ENCODE peak calls at places on chromosomes 12 and 14, in six cellular contexts. T, U, L, R, H and K are unnamed samples.

GRCh38 chr12:118503476-118503875 is 127.1 kb downstream of the SUDS3 start:
- ATAC-seq in T (no peak), U (no peak), L (no peak), R (no peak), H (no peak), K (no peak)

GRCh38 chr14:30227436-30227835 is 299.8 kb upstream of the PRKD1 start:
- ATAC-seq in T (no peak), U (no peak), L (no peak), R (no peak), H (no peak), K (peak)

GRCh38 chr14:64520699-64521098 is 16.1 kb downstream of the ZBTB1 start:
- ATAC-seq in T (no peak), U (peak), L (no peak), R (no peak), H (no peak), K (no peak)

GRCh38 chr12:17015501-17015900 is 409.5 kb upstream of the LMO3 start:
- ATAC-seq in T (no peak), U (no peak), L (no peak), R (no peak), H (no peak), K (no peak)

GRCh38 chr12:56530390-56531055 is 8.9 kb downstream of the RBMS2 start:
- ATAC-seq in T (no peak), U (no peak), L (no peak), R (no peak), H (no peak), K (no peak)

GRCh38 chr14:34053666-34054065 is 102.8 kb upstream of the EGLN3 start:
- ATAC-seq in T (peak), U (no peak), L (no peak), R (no peak), H (no peak), K (peak)

GRCh38 chr12:100529951-100530350 is 43.5 kb upstream of the GAS2L3 start:
- ATAC-seq in T (no peak), U (no peak), L (no peak), R (no peak), H (no peak), K (no peak)

GRCh38 chr14:96178674-96179321 is 25.8 kb upstream of the BDKRB2 start:
- ATAC-seq in T (no peak), U (peak), L (peak), R (no peak), H (peak), K (no peak)

GRCh38 chr12:1769809-1770494 is 50.4 kb upstream of the LRTM2 start:
- ATAC-seq in T (no peak), U (no peak), L (no peak), R (no peak), H (no peak), K (no peak)

GRCh38 chr14:33230016-33230415 is 291.3 kb downstream of the NPAS3 start:
- ATAC-seq in T (no peak), U (no peak), L (no peak), R (no peak), H (no peak), K (no peak)

GRCh38 chr12:89278862-89279261 is 73.4 kb downstream of the DUSP6 start:
- ATAC-seq in T (no peak), U (no peak), L (no peak), R (no peak), H (no peak), K (no peak)

GRCh38 chr12:128657378-128657777 is 166.4 kb downstream of the SLC15A4 start:
- ATAC-seq in T (no peak), U (no peak), L (no peak), R (no peak), H (no peak), K (no peak)

GRCh38 chr14:89660183-89660582 is 243.2 kb upstream of the FOXN3 start:
- ATAC-seq in T (peak), U (no peak), L (no peak), R (no peak), H (peak), K (peak)

GRCh38 chr12:120614873-120615272 is 25.6 kb upstream of the CABP1 start:
- ATAC-seq in T (no peak), U (no peak), L (no peak), R (no peak), H (no peak), K (no peak)

GRCh38 chr12:112833939-112834338 is 42.4 kb downstream of the RPH3A start:
- ATAC-seq in T (no peak), U (no peak), L (no peak), R (no peak), H (no peak), K (no peak)

GRCh38 chr12:62732861-62733427 is 202.0 kb downstream of the PPM1H start:
- ATAC-seq in T (peak), U (peak), L (no peak), R (no peak), H (peak), K (peak)

GRCh38 chr14:74133833-74134481 is 49.2 kb downstream of the LIN52 start:
- ATAC-seq in T (no peak), U (no peak), L (peak), R (peak), H (peak), K (no peak)

GRCh38 chr12:132239796-132240668 is 89.4 kb downstream of the GALNT9 start:
- ATAC-seq in T (no peak), U (no peak), L (no peak), R (no peak), H (no peak), K (no peak)

GRCh38 chr12:104985206-104985605 is 910 bp upstream of the NOPCHAP1 start:
- ATAC-seq in T (no peak), U (no peak), L (peak), R (peak), H (no peak), K (no peak)

GRCh38 chr14:95389471-95390011 is 69.8 kb upstream of the CLMN start:
- ATAC-seq in T (peak), U (no peak), L (no peak), R (no peak), H (no peak), K (peak)

GRCh38 chr12:42468853-42469252 is 120.7 kb downstream of the PRICKLE1 start:
- ATAC-seq in T (no peak), U (no peak), L (no peak), R (peak), H (peak), K (no peak)

GRCh38 chr12:121792607-121793500 is 634 bp downstream of the RHOF start:
- ATAC-seq in T (no peak), U (peak), L (peak), R (no peak), H (peak), K (no peak)

GRCh38 chr12:77354766-77355362 is 289.5 kb upstream of the E2F7 start:
- ATAC-seq in T (no peak), U (no peak), L (no peak), R (no peak), H (no peak), K (no peak)

GRCh38 chr12:31818623-31819268 is 89.9 kb upstream of the AMN1 start:
- ATAC-seq in T (no peak), U (no peak), L (no peak), R (no peak), H (no peak), K (no peak)

GRCh38 chr14:23306113-23306411 is 571 bp upstream of the BCL2L2 start:
- ATAC-seq in T (no peak), U (no peak), L (no peak), R (no peak), H (no peak), K (no peak)

GRCh38 chr14:85426068-85426935 is 103.6 kb upstream of the FLRT2 start:
- ATAC-seq in T (no peak), U (no peak), L (no peak), R (no peak), H (no peak), K (no peak)

GRCh38 chr12:124621296-124621660 is 53.9 kb upstream of the NCOR2 start:
- ATAC-seq in T (peak), U (no peak), L (peak), R (no peak), H (no peak), K (peak)

GRCh38 chr12:26434299-26434915 is 239.0 kb downstream of the SSPN start:
- ATAC-seq in T (peak), U (peak), L (peak), R (peak), H (peak), K (no peak)

GRCh38 chr14:53380508-53381225 is 227.5 kb upstream of the DDHD1 start:
- ATAC-seq in T (no peak), U (no peak), L (no peak), R (no peak), H (peak), K (no peak)

GRCh38 chr14:93960108-93960475 is 16.3 kb downstream of the ASB2 start:
- ATAC-seq in T (no peak), U (no peak), L (no peak), R (no peak), H (no peak), K (no peak)

GRCh38 chr12:233615-233968 is 19.6 kb upstream of the SLC6A12 start:
- ATAC-seq in T (no peak), U (no peak), L (no peak), R (no peak), H (no peak), K (peak)

GRCh38 chr12:84911331-84912190 is 1.0 kb downstream of the SLC6A15 start:
- ATAC-seq in T (peak), U (peak), L (peak), R (no peak), H (peak), K (peak)

DNA sequence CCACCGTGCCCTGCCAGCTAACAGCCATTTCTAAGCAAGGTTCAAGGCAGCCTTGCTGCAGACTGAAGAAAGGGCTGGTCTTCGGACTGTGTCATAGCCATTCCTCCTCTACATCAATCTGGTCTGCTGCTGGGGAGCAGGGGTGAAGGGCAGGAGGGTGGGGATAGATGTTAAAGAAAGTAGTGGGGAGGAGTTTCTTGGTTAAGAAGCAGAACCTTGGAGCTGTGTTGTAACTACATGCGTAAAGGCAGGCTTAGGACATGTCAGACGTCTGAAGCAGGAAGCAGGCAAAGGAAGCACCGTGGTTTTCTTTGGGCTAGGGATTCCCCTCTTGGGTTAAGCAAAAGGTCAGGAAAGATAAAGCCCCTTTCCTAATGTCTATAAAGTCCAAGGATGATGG is 18.1 kb upstream of the NEK9 start:
- ATAC-seq in T (peak), U (no peak), L (no peak), R (no peak), H (no peak), K (no peak)
- TF ChIP-seq EP300 in T (peak), U (no peak), L (no peak), R (no peak), H (no peak), K (no peak)

GRCh38 chr12:49200882-49201594 is 12.2 kb upstream of the TUBA1A start:
- ATAC-seq in T (peak), U (peak), L (no peak), R (peak), H (peak), K (peak)
- TF ChIP-seq EP300 in T (no peak), U (no peak), L (no peak), R (peak), H (peak), K (no peak)

GRCh38 chr14:20461230-20462141 is at the start of gene PIP4P1:
- ATAC-seq in T (peak), U (peak), L (peak), R (peak), H (peak), K (peak)
- TF ChIP-seq EP300 in T (no peak), U (no peak), L (peak), R (peak), H (no peak), K (no peak)

GRCh38 chr12:47087088-47087688 is 7.4 kb upstream of the AMIGO2 start:
- ATAC-seq in T (no peak), U (no peak), L (no peak), R (no peak), H (no peak), K (no peak)
- TF ChIP-seq EP300 in T (no peak), U (no peak), L (no peak), R (no peak), H (no peak), K (no peak)

GRCh38 chr14:55191101-55191880 is at the start of gene DLGAP5:
- ATAC-seq in T (peak), U (peak), L (peak), R (peak), H (peak), K (peak)
- TF ChIP-seq EP300 in T (no peak), U (no peak), L (no peak), R (no peak), H (no peak), K (no peak)

DNA sequence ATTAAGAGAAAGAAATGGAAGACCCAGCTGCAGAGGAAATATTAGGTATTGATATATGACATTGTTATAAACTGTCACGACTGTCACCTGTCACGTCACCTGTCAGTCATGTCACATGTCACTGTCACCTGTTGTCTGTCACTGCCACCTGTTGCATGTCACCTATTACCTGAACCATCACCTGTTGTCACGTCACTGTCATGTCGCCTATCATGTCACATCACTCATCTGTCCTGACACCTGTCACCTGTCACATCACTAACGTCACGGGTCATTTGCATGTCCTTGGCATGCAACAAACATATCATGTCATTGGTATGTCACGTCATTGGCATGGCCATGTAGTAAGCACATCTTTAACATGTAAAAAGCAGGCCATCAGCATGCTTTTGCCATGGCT is 26.6 kb upstream of the TESC start:
- ATAC-seq in T (no peak), U (no peak), L (no peak), R (no peak), H (no peak), K (no peak)
- TF ChIP-seq EP300 in T (no peak), U (no peak), L (no peak), R (no peak), H (no peak), K (no peak)